ENCODE peak calls at places on chromosome 5, in six cellular contexts. One of them, this sample, is unnamed.

GRCh38 chr5:174283176-174283575 is 237.7 kb downstream of the NSG2 start:
- DNase-seq in Calu3: no peak
- DNase-seq in activated naive CD8-positive, alpha-beta T cell treated with anti-CD3 and anti-CD28 coated beads for 36 hours: no peak
- DNase-seq in M059J: no peak
- DNase-seq in HFFc6: no peak
- DNase-seq in astrocyte of the spinal cord: no peak
- DNase-seq in this sample: no peak

GRCh38 chr5:82396871-82397514 is 118.8 kb upstream of the RPS23 start:
- DNase-seq in Calu3: peak
- DNase-seq in activated naive CD8-positive, alpha-beta T cell treated with anti-CD3 and anti-CD28 coated beads for 36 hours: no peak
- DNase-seq in M059J: peak
- DNase-seq in HFFc6: peak
- DNase-seq in astrocyte of the spinal cord: peak
- DNase-seq in this sample: peak

GRCh38 chr5:125560476-125561225 is 814.2 kb upstream of the ZNF608 start:
- DNase-seq in Calu3: no peak
- DNase-seq in activated naive CD8-positive, alpha-beta T cell treated with anti-CD3 and anti-CD28 coated beads for 36 hours: no peak
- DNase-seq in M059J: peak
- DNase-seq in HFFc6: no peak
- DNase-seq in astrocyte of the spinal cord: peak
- DNase-seq in this sample: peak

GRCh38 chr5:37696190-37697021 is 143.4 kb downstream of the GDNF start:
- DNase-seq in Calu3: peak
- DNase-seq in activated naive CD8-positive, alpha-beta T cell treated with anti-CD3 and anti-CD28 coated beads for 36 hours: no peak
- DNase-seq in M059J: peak
- DNase-seq in HFFc6: peak
- DNase-seq in astrocyte of the spinal cord: peak
- DNase-seq in this sample: peak

GRCh38 chr5:178640331-178641045 is 13.6 kb upstream of the CLK4 start:
- DNase-seq in Calu3: no peak
- DNase-seq in activated naive CD8-positive, alpha-beta T cell treated with anti-CD3 and anti-CD28 coated beads for 36 hours: no peak
- DNase-seq in M059J: peak
- DNase-seq in HFFc6: no peak
- DNase-seq in astrocyte of the spinal cord: no peak
- DNase-seq in this sample: peak

GRCh38 chr5:176388003-176388340 is 426 bp downstream of the NOP16 start:
- DNase-seq in Calu3: no peak
- DNase-seq in activated naive CD8-positive, alpha-beta T cell treated with anti-CD3 and anti-CD28 coated beads for 36 hours: no peak
- DNase-seq in M059J: no peak
- DNase-seq in HFFc6: peak
- DNase-seq in astrocyte of the spinal cord: no peak
- DNase-seq in this sample: peak

GRCh38 chr5:85278193-85278592 is 893.5 kb upstream of the EDIL3 start:
- DNase-seq in Calu3: no peak
- DNase-seq in activated naive CD8-positive, alpha-beta T cell treated with anti-CD3 and anti-CD28 coated beads for 36 hours: no peak
- DNase-seq in M059J: peak
- DNase-seq in HFFc6: no peak
- DNase-seq in astrocyte of the spinal cord: no peak
- DNase-seq in this sample: peak

GRCh38 chr5:56409331-56410190 is 176.4 kb upstream of the ANKRD55 start:
- DNase-seq in Calu3: no peak
- DNase-seq in activated naive CD8-positive, alpha-beta T cell treated with anti-CD3 and anti-CD28 coated beads for 36 hours: no peak
- DNase-seq in M059J: peak
- DNase-seq in HFFc6: peak
- DNase-seq in astrocyte of the spinal cord: peak
- DNase-seq in this sample: peak

GRCh38 chr5:102794047-102794446 is 38.9 kb downstream of the PAM start:
- DNase-seq in Calu3: no peak
- DNase-seq in activated naive CD8-positive, alpha-beta T cell treated with anti-CD3 and anti-CD28 coated beads for 36 hours: no peak
- DNase-seq in M059J: no peak
- DNase-seq in HFFc6: no peak
- DNase-seq in astrocyte of the spinal cord: no peak
- DNase-seq in this sample: no peak

GRCh38 chr5:39578887-39579497 is 154.2 kb upstream of the DAB2 start:
- DNase-seq in Calu3: no peak
- DNase-seq in activated naive CD8-positive, alpha-beta T cell treated with anti-CD3 and anti-CD28 coated beads for 36 hours: no peak
- DNase-seq in M059J: peak
- DNase-seq in HFFc6: no peak
- DNase-seq in astrocyte of the spinal cord: peak
- DNase-seq in this sample: peak

GRCh38 chr5:176532795-176533194 is 4.4 kb downstream of the RNF44 start:
- DNase-seq in Calu3: no peak
- DNase-seq in activated naive CD8-positive, alpha-beta T cell treated with anti-CD3 and anti-CD28 coated beads for 36 hours: no peak
- DNase-seq in M059J: no peak
- DNase-seq in HFFc6: no peak
- DNase-seq in astrocyte of the spinal cord: no peak
- DNase-seq in this sample: no peak

GRCh38 chr5:179287631-179288030 is 57.6 kb downstream of the ADAMTS2 start:
- DNase-seq in Calu3: no peak
- DNase-seq in activated naive CD8-positive, alpha-beta T cell treated with anti-CD3 and anti-CD28 coated beads for 36 hours: no peak
- DNase-seq in M059J: no peak
- DNase-seq in HFFc6: no peak
- DNase-seq in astrocyte of the spinal cord: no peak
- DNase-seq in this sample: no peak

GRCh38 chr5:36079200-36079761 is 12.6 kb upstream of the UGT3A2 start:
- DNase-seq in Calu3: peak
- DNase-seq in activated naive CD8-positive, alpha-beta T cell treated with anti-CD3 and anti-CD28 coated beads for 36 hours: peak
- DNase-seq in M059J: peak
- DNase-seq in HFFc6: peak
- DNase-seq in astrocyte of the spinal cord: peak
- DNase-seq in this sample: peak

GRCh38 chr5:72161951-72162350 is 54.7 kb downstream of the MAP1B start:
- DNase-seq in Calu3: no peak
- DNase-seq in activated naive CD8-positive, alpha-beta T cell treated with anti-CD3 and anti-CD28 coated beads for 36 hours: no peak
- DNase-seq in M059J: no peak
- DNase-seq in HFFc6: no peak
- DNase-seq in astrocyte of the spinal cord: no peak
- DNase-seq in this sample: no peak

GRCh38 chr5:162160401-162160800 is 92.8 kb downstream of the GABRG2 start:
- DNase-seq in Calu3: no peak
- DNase-seq in activated naive CD8-positive, alpha-beta T cell treated with anti-CD3 and anti-CD28 coated beads for 36 hours: no peak
- DNase-seq in M059J: no peak
- DNase-seq in HFFc6: no peak
- DNase-seq in astrocyte of the spinal cord: no peak
- DNase-seq in this sample: no peak

GRCh38 chr5:59275537-59276276 is 617.8 kb downstream of the PDE4D start:
- DNase-seq in Calu3: peak
- DNase-seq in activated naive CD8-positive, alpha-beta T cell treated with anti-CD3 and anti-CD28 coated beads for 36 hours: no peak
- DNase-seq in M059J: peak
- DNase-seq in HFFc6: no peak
- DNase-seq in astrocyte of the spinal cord: peak
- DNase-seq in this sample: peak

GRCh38 chr5:106306313-106307028 is 1364.3 kb downstream of the EFNA5 start:
- DNase-seq in Calu3: no peak
- DNase-seq in activated naive CD8-positive, alpha-beta T cell treated with anti-CD3 and anti-CD28 coated beads for 36 hours: no peak
- DNase-seq in M059J: no peak
- DNase-seq in HFFc6: no peak
- DNase-seq in astrocyte of the spinal cord: no peak
- DNase-seq in this sample: no peak

GRCh38 chr5:50606179-50606578 is 60.3 kb upstream of the PARP8 start:
- DNase-seq in Calu3: peak
- DNase-seq in activated naive CD8-positive, alpha-beta T cell treated with anti-CD3 and anti-CD28 coated beads for 36 hours: no peak
- DNase-seq in M059J: no peak
- DNase-seq in HFFc6: no peak
- DNase-seq in astrocyte of the spinal cord: no peak
- DNase-seq in this sample: no peak

GRCh38 chr5:90709323-90710148 is 150.9 kb downstream of the ADGRV1 start:
- DNase-seq in Calu3: peak
- DNase-seq in activated naive CD8-positive, alpha-beta T cell treated with anti-CD3 and anti-CD28 coated beads for 36 hours: peak
- DNase-seq in M059J: peak
- DNase-seq in HFFc6: peak
- DNase-seq in astrocyte of the spinal cord: peak
- DNase-seq in this sample: peak

GRCh38 chr5:144405986-144406385 is 235.3 kb downstream of the KCTD16 start:
- DNase-seq in Calu3: no peak
- DNase-seq in activated naive CD8-positive, alpha-beta T cell treated with anti-CD3 and anti-CD28 coated beads for 36 hours: no peak
- DNase-seq in M059J: no peak
- DNase-seq in HFFc6: no peak
- DNase-seq in astrocyte of the spinal cord: no peak
- DNase-seq in this sample: no peak

GRCh38 chr5:10489810-10490426 is 48.2 kb downstream of the ROPN1L start:
- DNase-seq in Calu3: no peak
- DNase-seq in activated naive CD8-positive, alpha-beta T cell treated with anti-CD3 and anti-CD28 coated beads for 36 hours: peak
- DNase-seq in M059J: peak
- DNase-seq in HFFc6: no peak
- DNase-seq in astrocyte of the spinal cord: peak
- DNase-seq in this sample: peak

GRCh38 chr5:124865603-124866354 is 119.3 kb upstream of the ZNF608 start:
- DNase-seq in Calu3: no peak
- DNase-seq in activated naive CD8-positive, alpha-beta T cell treated with anti-CD3 and anti-CD28 coated beads for 36 hours: no peak
- DNase-seq in M059J: no peak
- DNase-seq in HFFc6: no peak
- DNase-seq in astrocyte of the spinal cord: no peak
- DNase-seq in this sample: peak

GRCh38 chr5:142817961-142818431 is 47.8 kb downstream of the ARHGAP26 start:
- DNase-seq in Calu3: peak
- DNase-seq in activated naive CD8-positive, alpha-beta T cell treated with anti-CD3 and anti-CD28 coated beads for 36 hours: no peak
- DNase-seq in M059J: peak
- DNase-seq in HFFc6: no peak
- DNase-seq in astrocyte of the spinal cord: no peak
- DNase-seq in this sample: peak

GRCh38 chr5:15105799-15106393 is 234.3 kb upstream of the ANKH start:
- DNase-seq in Calu3: peak
- DNase-seq in activated naive CD8-positive, alpha-beta T cell treated with anti-CD3 and anti-CD28 coated beads for 36 hours: peak
- DNase-seq in M059J: peak
- DNase-seq in HFFc6: peak
- DNase-seq in astrocyte of the spinal cord: peak
- DNase-seq in this sample: peak

GRCh38 chr5:173480896-173481295 is 135.6 kb downstream of the BOD1 start:
- DNase-seq in Calu3: no peak
- DNase-seq in activated naive CD8-positive, alpha-beta T cell treated with anti-CD3 and anti-CD28 coated beads for 36 hours: no peak
- DNase-seq in M059J: peak
- DNase-seq in HFFc6: no peak
- DNase-seq in astrocyte of the spinal cord: no peak
- DNase-seq in this sample: no peak

GRCh38 chr5:95843733-95844223 is 21.3 kb upstream of the GLRX start:
- DNase-seq in Calu3: no peak
- DNase-seq in activated naive CD8-positive, alpha-beta T cell treated with anti-CD3 and anti-CD28 coated beads for 36 hours: no peak
- DNase-seq in M059J: peak
- DNase-seq in HFFc6: peak
- DNase-seq in astrocyte of the spinal cord: no peak
- DNase-seq in this sample: peak

GRCh38 chr5:31864015-31864414 is 225.1 kb downstream of the PDZD2 start:
- DNase-seq in Calu3: no peak
- DNase-seq in activated naive CD8-positive, alpha-beta T cell treated with anti-CD3 and anti-CD28 coated beads for 36 hours: no peak
- DNase-seq in M059J: no peak
- DNase-seq in HFFc6: no peak
- DNase-seq in astrocyte of the spinal cord: no peak
- DNase-seq in this sample: no peak

GRCh38 chr5:179343021-179343781 is 2.1 kb downstream of the ADAMTS2 start:
- DNase-seq in Calu3: no peak
- DNase-seq in activated naive CD8-positive, alpha-beta T cell treated with anti-CD3 and anti-CD28 coated beads for 36 hours: no peak
- DNase-seq in M059J: no peak
- DNase-seq in HFFc6: no peak
- DNase-seq in astrocyte of the spinal cord: no peak
- DNase-seq in this sample: peak

GRCh38 chr5:128905225-128906110 is 59.8 kb upstream of the SLC27A6 start:
- DNase-seq in Calu3: peak
- DNase-seq in activated naive CD8-positive, alpha-beta T cell treated with anti-CD3 and anti-CD28 coated beads for 36 hours: peak
- DNase-seq in M059J: peak
- DNase-seq in HFFc6: peak
- DNase-seq in astrocyte of the spinal cord: peak
- DNase-seq in this sample: peak

GRCh38 chr5:159928122-159928960 is 12.1 kb downstream of the ADRA1B start:
- DNase-seq in Calu3: peak
- DNase-seq in activated naive CD8-positive, alpha-beta T cell treated with anti-CD3 and anti-CD28 coated beads for 36 hours: no peak
- DNase-seq in M059J: peak
- DNase-seq in HFFc6: peak
- DNase-seq in astrocyte of the spinal cord: peak
- DNase-seq in this sample: peak

GRCh38 chr5:110726249-110727024 is at the start of gene TMEM232:
- DNase-seq in Calu3: peak
- DNase-seq in activated naive CD8-positive, alpha-beta T cell treated with anti-CD3 and anti-CD28 coated beads for 36 hours: peak
- DNase-seq in M059J: peak
- DNase-seq in HFFc6: peak
- DNase-seq in astrocyte of the spinal cord: peak
- DNase-seq in this sample: peak

GRCh38 chr5:175363300-175363699 is 80.7 kb downstream of the DRD1 start:
- DNase-seq in Calu3: no peak
- DNase-seq in activated naive CD8-positive, alpha-beta T cell treated with anti-CD3 and anti-CD28 coated beads for 36 hours: no peak
- DNase-seq in M059J: no peak
- DNase-seq in HFFc6: no peak
- DNase-seq in astrocyte of the spinal cord: no peak
- DNase-seq in this sample: no peak

GRCh38 chr5:154179846-154180710 is 10.5 kb upstream of the GALNT10 start:
- DNase-seq in Calu3: peak
- DNase-seq in activated naive CD8-positive, alpha-beta T cell treated with anti-CD3 and anti-CD28 coated beads for 36 hours: no peak
- DNase-seq in M059J: peak
- DNase-seq in HFFc6: peak
- DNase-seq in astrocyte of the spinal cord: peak
- DNase-seq in this sample: peak

GRCh38 chr5:55407059-55407684 is 99.4 kb downstream of the MTREX start:
- DNase-seq in Calu3: peak
- DNase-seq in activated naive CD8-positive, alpha-beta T cell treated with anti-CD3 and anti-CD28 coated beads for 36 hours: no peak
- DNase-seq in M059J: peak
- DNase-seq in HFFc6: peak
- DNase-seq in astrocyte of the spinal cord: peak
- DNase-seq in this sample: peak

GRCh38 chr5:125633523-125633922 is 789.7 kb upstream of the GRAMD2B start:
- DNase-seq in Calu3: no peak
- DNase-seq in activated naive CD8-positive, alpha-beta T cell treated with anti-CD3 and anti-CD28 coated beads for 36 hours: no peak
- DNase-seq in M059J: no peak
- DNase-seq in HFFc6: no peak
- DNase-seq in astrocyte of the spinal cord: no peak
- DNase-seq in this sample: no peak

GRCh38 chr5:93186031-93186682 is 394.9 kb downstream of the NR2F1-AS1 start:
- DNase-seq in Calu3: no peak
- DNase-seq in activated naive CD8-positive, alpha-beta T cell treated with anti-CD3 and anti-CD28 coated beads for 36 hours: no peak
- DNase-seq in M059J: peak
- DNase-seq in HFFc6: peak
- DNase-seq in astrocyte of the spinal cord: peak
- DNase-seq in this sample: peak

GRCh38 chr5:56534102-56534501 is 281.2 kb upstream of the MAP3K1 start:
- DNase-seq in Calu3: peak
- DNase-seq in activated naive CD8-positive, alpha-beta T cell treated with anti-CD3 and anti-CD28 coated beads for 36 hours: no peak
- DNase-seq in M059J: peak
- DNase-seq in HFFc6: no peak
- DNase-seq in astrocyte of the spinal cord: no peak
- DNase-seq in this sample: no peak